ENCODE peak calls at places on chromosome 16, in seven cellular contexts. G is H9; B is uterus; S is GM20000; L is heart right ventricle; N is CD8-positive, alpha-beta T cell; H is fibroblast of villous mesenchyme. O is an unnamed sample.

GRCh38 chr16:86074651-86075487 is 175.9 kb downstream of the IRF8 start:
- DNase-seq in N (no peak), H (peak), L (no peak), S (no peak), G (peak), B (no peak), O (no peak)

GRCh38 chr16:54964239-54964638 is 33.6 kb downstream of the IRX5 start:
- DNase-seq in B (no peak), H (no peak), S (no peak), G (no peak), N (no peak), L (no peak), O (no peak)

GRCh38 chr16:54538241-54538640 is 251.7 kb upstream of the IRX3 start:
- DNase-seq in S (no peak), G (no peak), L (no peak), B (no peak), N (no peak), H (no peak), O (no peak)

GRCh38 chr16:19540241-19540970 is 15.1 kb upstream of the VPS35L start:
- DNase-seq in S (no peak), G (no peak), L (no peak), B (no peak), N (no peak), H (no peak), O (no peak)

GRCh38 chr16:46947900-46948547 is 25.4 kb downstream of the DNAJA2 start:
- DNase-seq in N (no peak), B (no peak), H (peak), G (no peak), L (no peak), S (peak), O (peak)

GRCh38 chr16:85004587-85005205 is 6.6 kb downstream of the ZDHHC7 start:
- DNase-seq in S (no peak), N (no peak), B (peak), G (no peak), L (no peak), H (peak), O (no peak)

GRCh38 chr16:55478827-55479559 is at the start of gene MMP2:
- DNase-seq in L (peak), S (no peak), N (no peak), H (peak), G (peak), B (peak), O (peak)

GRCh38 chr16:67296422-67296821 is 17.1 kb downstream of the PLEKHG4 start:
- DNase-seq in L (no peak), H (peak), B (no peak), G (no peak), N (no peak), S (no peak), O (no peak)

GRCh38 chr16:84410361-84411138 is 42.2 kb downstream of the ATP2C2 start:
- DNase-seq in N (no peak), H (no peak), S (no peak), L (no peak), G (no peak), B (no peak), O (no peak)

GRCh38 chr16:71255721-71256120 is 25.2 kb upstream of the HYDIN start:
- DNase-seq in S (no peak), N (no peak), G (no peak), B (no peak), L (no peak), H (no peak), O (no peak)

GRCh38 chr16:89431158-89431584 is 59.2 kb downstream of the ANKRD11 start:
- DNase-seq in G (no peak), L (no peak), N (no peak), B (no peak), S (no peak), H (peak), O (no peak)

GRCh38 chr16:54284319-54284930 is 2.2 kb downstream of the IRX3 start:
- DNase-seq in S (peak), G (peak), N (no peak), H (no peak), B (no peak), L (no peak), O (no peak)

GRCh38 chr16:84986879-84987278 is 24.5 kb downstream of the ZDHHC7 start:
- DNase-seq in H (no peak), G (no peak), S (no peak), L (no peak), N (no peak), B (no peak), O (no peak)

GRCh38 chr16:89178453-89179147 is 7.1 kb downstream of the CDH15 start:
- DNase-seq in S (no peak), G (no peak), H (no peak), B (no peak), L (no peak), N (no peak), O (no peak)

GRCh38 chr16:85083051-85083639 is 29.1 kb downstream of the CIBAR2 start:
- DNase-seq in L (no peak), S (peak), G (peak), B (no peak), N (no peak), H (no peak), O (no peak)

GRCh38 chr16:67425046-67425445 is 5.9 kb upstream of the HSD11B2 start:
- DNase-seq in G (no peak), B (no peak), H (peak), L (no peak), N (no peak), S (no peak), O (no peak)

GRCh38 chr16:3171181-3171854 is 16.7 kb upstream of the OR1F1 start:
- DNase-seq in L (no peak), S (peak), N (no peak), G (no peak), B (no peak), H (no peak), O (no peak)

GRCh38 chr16:2866422-2866821 is 8.5 kb upstream of the PRSS22 start:
- DNase-seq in N (no peak), G (no peak), L (no peak), H (no peak), S (no peak), B (no peak), O (no peak)

GRCh38 chr16:70380205-70380918 is 33.7 kb downstream of the DDX19A start:
- DNase-seq in L (peak), H (peak), G (peak), B (peak), N (peak), S (peak), O (peak)

GRCh38 chr16:82629441-82630027 is 2.8 kb downstream of the CDH13 start:
- DNase-seq in B (peak), N (no peak), S (no peak), L (no peak), G (no peak), H (peak), O (no peak)

GRCh38 chr16:86016201-86016965 is 117.4 kb downstream of the IRF8 start:
- DNase-seq in B (no peak), G (peak), N (no peak), L (no peak), H (peak), S (peak), O (peak)

GRCh38 chr16:22386976-22387375 is 12.6 kb upstream of the CDR2 start:
- DNase-seq in B (no peak), N (no peak), L (no peak), S (no peak), G (no peak), H (peak), O (no peak)

GRCh38 chr16:88681709-88682451 is 4.4 kb downstream of the SNAI3 start:
- DNase-seq in B (no peak), H (no peak), S (peak), L (peak), N (no peak), G (no peak), O (no peak)

GRCh38 chr16:82082543-82083244 is 47.6 kb downstream of the HSD17B2 start:
- DNase-seq in B (no peak), L (no peak), N (no peak), S (peak), H (peak), G (no peak), O (no peak)

GRCh38 chr16:81175325-81175891 is 63.1 kb upstream of the BCO1 start:
- DNase-seq in H (peak), L (no peak), B (no peak), S (no peak), N (no peak), G (no peak), O (peak)

GRCh38 chr16:2194852-2195315 is 1.5 kb downstream of the CASKIN1 start:
- DNase-seq in B (no peak), N (peak), H (peak), L (no peak), G (peak), S (peak), O (no peak)

GRCh38 chr16:66662445-66663194 is 33.9 kb downstream of the CMTM4 start:
- DNase-seq in S (peak), G (no peak), H (peak), N (no peak), L (no peak), B (no peak), O (no peak)

GRCh38 chr16:67833418-67834241 is 8.5 kb upstream of the THAP11 start:
- DNase-seq in S (peak), G (peak), H (peak), L (peak), B (peak), N (peak), O (peak)

GRCh38 chr16:31529398-31530312 is 2.0 kb downstream of the AHSP start:
- DNase-seq in L (no peak), H (no peak), N (no peak), B (peak), G (peak), S (no peak), O (no peak)

GRCh38 chr16:85685251-85685650 is 3.5 kb downstream of the GINS2 start:
- DNase-seq in B (no peak), S (no peak), L (no peak), H (no peak), G (no peak), N (no peak), O (no peak)

GRCh38 chr16:83561876-83562275 is 245.9 kb upstream of the HSBP1 start:
- DNase-seq in S (no peak), H (peak), G (no peak), B (no peak), N (no peak), L (no peak), O (no peak)

GRCh38 chr16:54817432-54817831 is 113.2 kb upstream of the IRX5 start:
- DNase-seq in L (no peak), S (no peak), H (no peak), B (no peak), G (peak), N (no peak), O (no peak)

GRCh38 chr16:72657791-72658190 is 390.1 kb downstream of the ZFHX3 start:
- DNase-seq in L (no peak), B (no peak), G (no peak), H (no peak), N (no peak), S (peak), O (no peak)
- TF ChIP-seq CTCF in L (no peak), B (no peak), G (no peak), H (no peak), N (no peak), S (no peak), O (no peak)

DNA sequence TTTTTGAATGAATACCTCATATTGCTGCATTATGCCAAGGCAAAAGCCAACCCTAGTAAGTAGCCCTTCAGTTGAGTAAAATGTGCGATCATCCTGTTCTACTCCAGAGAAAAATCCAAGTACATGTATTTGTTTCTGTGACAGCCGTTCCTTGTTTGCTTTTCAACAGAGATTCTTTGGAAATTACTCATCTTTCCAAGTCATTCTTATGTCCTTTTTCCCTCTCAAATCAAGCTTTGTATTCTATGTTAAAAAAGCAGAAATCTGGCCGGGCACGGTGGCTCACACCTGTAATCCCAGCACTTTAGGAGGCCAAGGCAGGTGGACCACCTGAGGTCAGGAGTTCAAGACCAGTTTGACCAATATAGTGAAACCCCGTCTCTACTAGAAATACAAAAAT is 112.9 kb upstream of the HAS3 start:
- DNase-seq in G (no peak), B (no peak), S (no peak), H (peak), L (no peak), N (no peak), O (no peak)
- TF ChIP-seq CTCF in G (no peak), B (no peak), S (no peak), H (no peak), L (no peak), N (no peak), O (no peak)

GRCh38 chr16:30016555-30017276 is 5.9 kb upstream of the DOC2A start:
- DNase-seq in S (no peak), B (no peak), L (no peak), G (no peak), N (no peak), H (no peak), O (no peak)
- TF ChIP-seq CTCF in S (no peak), B (no peak), L (no peak), G (no peak), N (no peak), H (no peak), O (no peak)

GRCh38 chr16:12317856-12318591 is 341.5 kb downstream of the SNX29 start:
- DNase-seq in S (no peak), L (no peak), G (no peak), N (no peak), H (no peak), B (no peak), O (no peak)
- TF ChIP-seq CTCF in S (no peak), L (no peak), G (no peak), N (no peak), H (no peak), B (no peak), O (no peak)

GRCh38 chr16:4612474-4612931 is 2.2 kb downstream of the UBALD1 start:
- DNase-seq in N (no peak), B (no peak), S (no peak), L (no peak), G (peak), H (no peak), O (no peak)
- TF ChIP-seq CTCF in N (no peak), B (no peak), S (no peak), L (no peak), G (peak), H (no peak), O (no peak)

O was measured in adrenal gland.